ENCODE peak calls at places on chromosome 22, in five cellular contexts. N is fibroblast of lung, F is neural progenitor cell, I is gastrocnemius medialis, J is left ventricle myocardium inferior. X is an unnamed sample. For H3K4me1, the result is how much of the 10 kb centered on the place peaks cover.

GRCh38 chr22:32699686-32700085 is 101.8 kb upstream of the TIMP3 start:
- DNase-seq in N (no peak), F (no peak), I (no peak), J (no peak), X (no peak)

GRCh38 chr22:44305888-44306287 is 6.9 kb downstream of the SHISAL1 start:
- DNase-seq in N (no peak), F (no peak), I (no peak), J (no peak), X (no peak)

GRCh38 chr22:17890245-17890671 is 116.0 kb upstream of the BID start:
- DNase-seq in N (no peak), F (no peak), I (peak), J (no peak), X (peak)

GRCh38 chr22:37239336-37240239 is 4.5 kb downstream of the RAC2 start:
- DNase-seq in N (no peak), F (no peak), I (no peak), J (no peak), X (no peak)

GRCh38 chr22:25645266-25645665 is 80.8 kb downstream of the GRK3 start:
- DNase-seq in N (peak), F (no peak), I (no peak), J (no peak), X (no peak)

GRCh38 chr22:26632422-26633155 is 10.8 kb downstream of the CRYBA4 start:
- DNase-seq in N (no peak), F (no peak), I (no peak), J (no peak), X (no peak)

GRCh38 chr22:33539902-33540751 is 380.1 kb downstream of the LARGE1 start:
- DNase-seq in N (peak), F (no peak), I (peak), J (peak), X (peak)

GRCh38 chr22:43230983-43231723 is 44.2 kb upstream of the TTLL12 start:
- DNase-seq in N (peak), F (peak), I (no peak), J (peak), X (peak)

GRCh38 chr22:17742528-17742902 is 31.8 kb downstream of the BID start:
- DNase-seq in N (peak), F (peak), I (peak), J (peak), X (peak)

GRCh38 chr22:19174106-19175025 is 4.2 kb downstream of the SLC25A1 start:
- DNase-seq in N (peak), F (peak), I (no peak), J (no peak), X (no peak)

GRCh38 chr22:50542416-50542927 is 3.2 kb upstream of the KLHDC7B start:
- DNase-seq in N (no peak), F (no peak), I (no peak), J (no peak), X (peak)

GRCh38 chr22:47613606-47614350 is 851.3 kb downstream of the TBC1D22A start:
- DNase-seq in N (no peak), F (no peak), I (no peak), J (no peak), X (no peak)

GRCh38 chr22:30460147-30460546 is 11.7 kb downstream of the SEC14L3 start:
- DNase-seq in N (no peak), F (no peak), I (no peak), J (no peak), X (peak)

GRCh38 chr22:38207898-38208432 is 6.2 kb downstream of the MAFF start:
- DNase-seq in N (no peak), F (no peak), I (no peak), J (no peak), X (no peak)

GRCh38 chr22:35782504-35782903 is 64.8 kb downstream of the APOL5 start:
- DNase-seq in N (no peak), F (no peak), I (peak), J (no peak), X (no peak)

GRCh38 chr22:41831828-41832552 is 915 bp upstream of the SREBF2 start:
- DNase-seq in N (no peak), F (no peak), I (no peak), J (no peak), X (no peak)

GRCh38 chr22:41833369-41834004 is 582 bp downstream of the SREBF2 start:
- DNase-seq in N (peak), F (peak), I (no peak), J (peak), X (peak)

GRCh38 chr22:41834005-41834975 is 1.4 kb downstream of the SREBF2 start:
- DNase-seq in N (no peak), F (no peak), I (no peak), J (no peak), X (no peak)

GRCh38 chr22:41831383-41831782 is 1.5 kb upstream of the SREBF2 start:
- DNase-seq in N (peak), F (no peak), I (no peak), J (no peak), X (no peak)

DNA sequence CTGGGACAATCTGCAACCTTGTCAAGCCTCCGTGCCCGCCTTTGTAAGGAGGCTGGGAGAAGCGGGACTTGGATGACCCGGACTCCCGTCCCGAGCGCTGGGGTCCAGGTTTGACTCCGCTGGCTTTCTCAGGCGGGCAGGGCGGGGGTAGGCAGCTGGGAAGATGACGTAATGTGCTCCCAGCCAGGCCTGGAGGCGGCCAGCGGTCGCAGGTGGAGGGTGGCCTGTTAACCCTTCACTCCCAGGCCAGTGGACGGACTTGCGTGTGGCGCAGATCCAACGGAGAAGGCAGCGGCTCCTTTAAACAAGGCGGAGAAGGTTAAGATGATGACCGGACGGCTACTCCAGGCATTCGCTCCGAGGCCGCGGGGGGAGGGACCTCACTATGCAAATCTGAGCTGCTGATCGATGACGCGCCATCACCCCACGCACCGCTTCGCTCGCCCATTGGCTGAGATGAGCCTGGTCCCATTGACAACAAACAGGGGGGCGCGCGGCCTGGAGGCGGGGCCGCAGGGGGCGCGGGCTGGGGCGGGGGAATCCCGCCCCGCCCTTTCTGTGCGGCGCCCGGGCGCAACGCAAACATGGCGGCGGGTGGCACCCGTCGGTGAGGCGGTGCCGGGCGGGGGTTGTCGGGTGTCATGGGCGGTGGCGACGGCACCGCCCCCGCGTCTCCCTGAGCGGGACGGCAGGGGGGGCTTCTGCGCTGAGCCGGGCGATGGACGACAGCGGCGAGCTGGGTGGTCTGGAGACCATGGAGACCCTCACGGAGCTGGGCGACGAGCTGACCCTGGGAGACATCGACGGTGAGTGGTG is at the start of gene SREBF2:
- DNase-seq in N (peak), F (peak), I (peak), J (peak), X (peak)
- H3K4me1 ChIP-seq in N (under half), F (under half), I (under half), J (under half), X (under half)

GRCh38 chr22:45505991-45506743 is 3.5 kb downstream of the FBLN1 start:
- DNase-seq in N (no peak), F (no peak), I (no peak), J (peak), X (no peak)
- H3K4me1 ChIP-seq in N (under half), F (half or more), I (under half), J (under half), X (under half)

GRCh38 chr22:46596819-46597218 is 23.4 kb upstream of the GRAMD4 start:
- DNase-seq in N (no peak), F (no peak), I (no peak), J (no peak), X (peak)

GRCh38 chr22:46593996-46594946 is 25.9 kb upstream of the GRAMD4 start:
- DNase-seq in N (no peak), F (peak), I (no peak), J (no peak), X (no peak)

GRCh38 chr22:46596032-46596441 is 24.1 kb upstream of the GRAMD4 start:
- DNase-seq in N (no peak), F (peak), I (peak), J (peak), X (peak)

GRCh38 chr22:46594947-46595298 is 25.3 kb upstream of the GRAMD4 start:
- DNase-seq in N (no peak), F (peak), I (no peak), J (no peak), X (no peak)

DNA sequence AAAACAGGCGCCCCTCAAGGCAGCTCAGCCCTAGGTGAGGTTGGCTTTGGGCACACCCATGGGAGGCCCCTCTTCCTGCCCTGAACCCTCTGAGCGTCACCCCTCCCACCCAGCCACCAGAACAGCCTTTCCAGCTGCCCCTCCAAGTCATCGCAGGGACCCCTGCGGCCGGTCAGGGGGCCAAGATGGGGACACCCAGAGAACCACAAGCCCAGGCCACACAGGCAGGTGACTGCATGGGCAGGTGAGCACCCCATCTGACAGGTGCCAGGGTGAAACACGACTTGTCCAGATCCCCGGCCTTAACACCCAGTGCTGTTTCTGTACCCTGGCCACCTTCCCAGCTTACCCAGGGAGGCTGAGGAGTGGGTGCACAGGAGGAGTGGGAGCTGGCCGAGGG is 24.6 kb upstream of the GRAMD4 start:
- DNase-seq in N (no peak), F (peak), I (no peak), J (no peak), X (no peak)
- H3K4me1 ChIP-seq in N (under half), F (under half), I (under half), J (half or more), X (under half)

GRCh38 chr22:46483353-46483752 is 54.1 kb downstream of the CELSR1 start:
- DNase-seq in N (no peak), F (no peak), I (no peak), J (no peak), X (no peak)
- H3K4me1 ChIP-seq in N (under half), F (under half), I (under half), J (under half), X (under half)

GRCh38 chr22:39238124-39238466 is 6.7 kb downstream of the PDGFB start:
- DNase-seq in N (no peak), F (no peak), I (no peak), J (no peak), X (no peak)
- H3K4me1 ChIP-seq in N (under half), F (under half), I (half or more), J (half or more), X (half or more)

GRCh38 chr22:24512043-24512442 is 16.9 kb downstream of the UPB1 start:
- DNase-seq in N (no peak), F (no peak), I (no peak), J (no peak), X (no peak)

GRCh38 chr22:24507742-24508141 is 12.6 kb downstream of the UPB1 start:
- DNase-seq in N (no peak), F (peak), I (no peak), J (no peak), X (no peak)

GRCh38 chr22:24513706-24514240 is 18.6 kb downstream of the UPB1 start:
- DNase-seq in N (no peak), F (no peak), I (no peak), J (no peak), X (no peak)

GRCh38 chr22:24514241-24515024 is 19.3 kb downstream of the UPB1 start:
- DNase-seq in N (no peak), F (no peak), I (no peak), J (no peak), X (peak)

DNA sequence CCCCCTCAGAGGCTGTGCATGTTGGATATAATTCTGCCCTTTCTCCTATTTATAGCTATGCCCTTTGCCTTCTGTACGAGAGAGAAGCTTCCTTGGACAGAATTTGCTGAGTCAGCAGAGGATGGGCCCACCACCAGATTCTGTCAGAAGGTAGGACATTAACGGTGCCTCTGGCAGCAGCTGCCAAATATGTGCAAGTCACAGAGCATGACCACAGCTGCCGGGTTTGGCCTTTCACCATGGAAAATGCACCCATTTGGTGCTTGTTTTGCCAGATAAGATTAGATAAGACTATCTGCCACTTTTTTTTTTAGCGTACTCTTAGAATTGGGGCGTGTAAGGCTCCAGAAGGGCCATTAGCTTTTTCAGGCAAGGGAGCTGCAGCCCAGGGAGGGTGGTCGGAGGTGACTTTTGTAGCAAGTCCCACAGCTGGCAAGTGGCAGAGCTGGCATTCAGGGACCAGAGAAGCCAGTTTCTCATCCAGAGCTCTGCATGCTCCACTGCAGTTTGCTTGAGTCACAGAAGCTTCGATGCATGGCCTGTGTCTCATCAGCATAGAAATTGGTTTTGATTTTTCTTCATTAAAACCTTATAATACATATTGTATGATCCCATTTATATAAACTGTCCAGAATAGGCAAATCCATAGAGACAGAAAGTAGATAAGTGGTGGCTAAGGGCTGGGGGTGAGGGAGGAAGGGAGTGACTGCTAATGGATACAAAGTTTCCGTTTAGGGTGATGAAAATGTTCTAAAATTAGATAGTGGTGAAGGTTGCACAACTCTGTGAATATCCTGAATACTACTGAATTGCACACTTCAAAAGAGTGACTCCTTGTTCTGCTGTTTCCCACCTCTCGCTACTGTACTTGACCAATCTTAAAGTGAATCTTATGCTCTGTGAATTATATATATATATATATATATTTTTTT is 15.8 kb downstream of the UPB1 start:
- DNase-seq in N (peak), F (no peak), I (no peak), J (peak), X (no peak)
- H3K4me1 ChIP-seq in N (under half), F (under half), I (under half), J (under half), X (under half)

GRCh38 chr22:29187831-29188230 is 17.9 kb upstream of the EMID1 start:
- DNase-seq in N (no peak), F (no peak), I (no peak), J (no peak), X (no peak)
- H3K4me1 ChIP-seq in N (under half), F (under half), I (under half), J (under half), X (under half)

GRCh38 chr22:21982338-21982965 is at the start of gene TOP3B:
- DNase-seq in N (peak), F (peak), I (peak), J (peak), X (peak)

GRCh38 chr22:21978564-21979386 is 3.8 kb downstream of the TOP3B start:
- DNase-seq in N (no peak), F (no peak), I (no peak), J (no peak), X (no peak)

GRCh38 chr22:21980547-21980946 is 2.0 kb downstream of the TOP3B start:
- DNase-seq in N (no peak), F (no peak), I (no peak), J (no peak), X (no peak)

GRCh38 chr22:21984793-21985192 is 2.2 kb upstream of the TOP3B start:
- DNase-seq in N (peak), F (peak), I (no peak), J (no peak), X (no peak)

DNA sequence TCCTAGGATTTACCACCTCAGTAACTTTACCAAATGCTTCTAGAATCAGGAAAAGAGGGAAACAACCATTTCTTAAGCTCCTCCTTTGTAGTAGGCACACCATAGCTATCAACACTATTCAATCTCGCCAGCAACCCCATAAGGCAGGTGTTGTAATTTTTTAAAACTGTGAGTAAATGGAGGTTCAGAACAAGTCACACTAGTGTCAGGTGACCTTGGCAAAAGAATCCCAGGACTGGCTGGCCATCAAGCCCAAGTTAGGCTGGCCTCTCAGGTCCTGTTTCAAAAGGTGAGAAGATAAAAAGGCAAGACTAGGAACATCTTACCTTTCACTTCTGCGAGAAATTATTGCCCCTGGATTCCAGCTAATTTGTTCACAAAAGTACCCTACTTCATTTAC is 713 bp downstream of the TOP3B start:
- DNase-seq in N (no peak), F (peak), I (no peak), J (no peak), X (no peak)
- H3K4me1 ChIP-seq in N (under half), F (under half), I (under half), J (under half), X (under half)

DNA sequence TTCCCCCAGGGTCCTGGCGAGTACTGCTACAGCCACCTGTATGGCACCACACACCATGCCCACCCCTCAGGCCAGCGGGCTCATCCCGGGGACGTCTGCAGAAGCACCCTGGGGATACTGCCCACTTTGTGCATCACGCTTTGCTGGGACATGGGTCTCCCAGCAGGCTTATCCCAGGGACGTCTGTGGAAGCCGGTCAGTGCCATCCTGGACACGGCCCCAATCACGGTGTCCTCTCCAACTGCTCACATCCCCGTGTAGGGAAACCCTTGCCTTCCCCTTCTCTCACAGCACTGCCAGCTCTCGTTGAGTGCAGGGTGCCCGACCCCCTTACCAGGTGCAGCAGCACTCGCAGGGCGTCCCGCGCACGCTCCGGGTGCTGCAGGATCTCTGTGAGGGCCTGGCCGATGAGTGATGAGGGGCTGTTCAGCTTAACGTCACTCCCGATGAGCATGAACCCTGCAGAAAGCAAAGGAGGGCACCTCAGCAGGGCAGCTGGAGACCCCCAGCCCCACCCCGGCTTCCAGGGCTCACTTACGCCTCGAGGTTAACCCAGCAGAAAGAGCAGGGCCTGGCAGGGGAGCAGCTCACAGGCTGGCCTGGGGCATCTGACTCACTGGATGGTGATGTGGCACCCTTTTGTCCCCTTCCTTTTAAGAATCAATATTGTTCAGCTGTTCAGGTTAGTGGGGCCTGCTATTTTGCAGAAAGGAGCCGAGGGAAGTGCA is 76.9 kb upstream of the PITPNB start:
- DNase-seq in N (no peak), F (no peak), I (no peak), J (no peak), X (no peak)
- H3K4me1 ChIP-seq in N (under half), F (under half), I (under half), J (under half), X (under half)

X was measured in mucosa of descending colon.